ENCODE peak calls at places on chromosomes 2 and 18, in ten cellular contexts. R is left lung, S is lower leg skin, I is endothelial cell, M is tibial nerve, N is Panc1, T is suprapubic skin, C is AG09309, W is heart left ventricle, P is HFFc6. Q is an unnamed sample.

GRCh38 chr2:105261061-105261460 is 19.5 kb downstream of the GPR45 start:
- DNase-seq in T (no peak), C (peak; percentile 95), N (no peak), P (peak; percentile 87), S (peak; percentile 18), R (no peak), W (no peak), I (no peak), M (no peak), Q (peak; percentile 88)

GRCh38 chr2:111250448-111251030 is 129.8 kb downstream of the BCL2L11 start:
- DNase-seq in S (no peak), P (no peak), I (no peak), W (no peak), T (no peak), M (no peak), N (no peak), R (no peak), C (no peak), Q (no peak)

GRCh38 chr2:239894276-239894675 is 130.9 kb downstream of the NDUFA10 start:
- DNase-seq in T (no peak), I (no peak), C (no peak), P (no peak), S (no peak), N (no peak), W (no peak), R (no peak), M (no peak), Q (no peak)

GRCh38 chr2:128309341-128310093 is 9.2 kb downstream of the HS6ST1 start:
- DNase-seq in C (no peak), T (peak; percentile 64), W (peak; percentile 75), M (no peak), R (peak; percentile 70), N (no peak), P (no peak), I (no peak), S (no peak), Q (no peak)

GRCh38 chr2:240112914-240113690 is 23.0 kb downstream of the COPS9 start:
- DNase-seq in N (no peak), C (no peak), S (no peak), I (no peak), T (no peak), P (no peak), W (no peak), R (no peak), M (no peak), Q (no peak)

GRCh38 chr2:186523781-186524180 is 37.7 kb downstream of the ZC3H15 start:
- DNase-seq in T (no peak), M (no peak), P (no peak), I (no peak), N (no peak), R (no peak), S (no peak), W (no peak), C (no peak), Q (no peak)

GRCh38 chr2:208300847-208301618 is 35.0 kb downstream of the PIKFYVE start:
- DNase-seq in C (no peak), P (no peak), T (no peak), N (no peak), S (no peak), R (no peak), W (no peak), M (no peak), I (no peak), Q (no peak)

GRCh38 chr18:813405-814071 is 1.5 kb upstream of the YES1 start:
- DNase-seq in N (no peak), P (no peak), R (no peak), T (no peak), S (no peak), M (no peak), C (no peak), I (no peak), W (no peak), Q (no peak)

GRCh38 chr18:27412551-27412950 is 227.4 kb upstream of the CHST9 start:
- DNase-seq in C (no peak), N (no peak), T (no peak), M (no peak), W (no peak), R (no peak), P (no peak), I (no peak), S (no peak), Q (no peak)

GRCh38 chr18:13464432-13465125 is 246.0 kb downstream of the LDLRAD4 start:
- DNase-seq in T (peak; percentile 74), I (peak; percentile 52), S (no peak), R (peak; percentile 90), M (peak; percentile 28), N (no peak), W (peak; percentile 84), C (no peak), P (no peak), Q (no peak)

GRCh38 chr2:8243748-8244147 is 438.1 kb upstream of the ID2 start:
- DNase-seq in S (no peak), R (no peak), M (no peak), W (no peak), C (no peak), I (no peak), T (no peak), P (no peak), N (no peak), Q (no peak)

GRCh38 chr2:184119920-184120820 is 478.2 kb upstream of the ZNF804A start:
- DNase-seq in C (no peak), S (no peak), M (no peak), T (no peak), I (no peak), W (no peak), P (no peak), N (no peak), R (no peak), Q (no peak)

GRCh38 chr2:184125867-184126266 is 472.5 kb upstream of the ZNF804A start:
- DNase-seq in W (no peak), C (no peak), N (no peak), R (no peak), P (no peak), T (no peak), M (no peak), S (no peak), I (no peak), Q (no peak)
- TF ChIP-seq CTCF in W (no peak), C (no peak), N (no peak), R (no peak), P (no peak), T (no peak), M (no peak), S (no peak), I (no peak), Q (no peak)

DNA sequence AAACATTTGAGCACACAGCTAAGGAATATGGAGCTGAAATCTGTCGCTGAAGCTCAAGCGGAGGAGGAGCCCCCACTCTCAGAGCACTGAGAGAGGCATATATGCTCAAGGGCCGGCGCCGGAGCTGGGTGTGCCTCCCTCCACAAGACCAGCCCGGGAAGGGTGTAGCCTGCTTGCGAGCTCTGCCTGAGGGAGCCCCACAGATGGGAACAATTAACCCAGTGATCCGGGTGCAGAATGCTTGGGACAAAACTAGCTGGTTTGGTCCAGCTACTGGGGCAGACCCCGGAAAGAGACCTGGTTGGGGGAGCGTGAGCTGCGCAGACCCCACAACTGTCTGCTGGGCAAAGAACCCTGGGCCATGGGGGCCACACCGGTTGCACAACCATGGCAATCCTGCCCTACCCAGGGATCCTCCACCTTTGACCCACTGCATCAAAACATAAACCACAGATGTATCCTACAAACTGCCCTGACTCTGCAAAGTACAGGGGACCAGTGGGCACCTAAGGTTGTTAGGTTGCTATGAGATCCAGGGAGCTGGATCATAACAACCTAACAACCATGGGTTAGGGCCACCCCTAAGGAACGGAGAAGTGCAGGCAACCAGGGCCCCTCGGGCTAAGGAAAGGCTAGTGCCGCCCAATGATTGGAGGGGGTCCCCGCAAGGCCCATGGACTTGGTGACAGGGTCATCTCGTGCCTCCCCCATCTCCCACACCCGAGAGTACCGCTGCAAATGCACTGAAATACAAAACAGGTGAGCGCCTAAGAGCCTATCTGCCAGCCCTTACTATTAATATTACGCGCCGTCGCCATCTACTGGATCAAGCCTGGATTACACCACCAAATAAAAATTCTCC is 53.4 kb upstream of the SCN1A start:
- DNase-seq in N (peak; percentile 15), I (peak; percentile 68), R (peak; percentile 62), S (no peak), C (peak; percentile 17), P (peak; percentile 49), W (peak; percentile 43), M (peak; percentile 42), T (no peak), Q (no peak)
- TF ChIP-seq CTCF in N (peak; percentile 82), I (peak; percentile 73), R (peak; percentile 32), S (no peak), C (peak; percentile 57), P (peak; percentile 79), W (peak; percentile 53), M (peak; percentile 32), T (peak; percentile 17), Q (peak; percentile 51)

GRCh38 chr2:37026050-37026449 is 58.1 kb downstream of the HEATR5B start:
- DNase-seq in R (no peak), T (no peak), M (no peak), W (no peak), C (no peak), P (no peak), S (no peak), I (peak; percentile 8), N (no peak), Q (no peak)
- TF ChIP-seq CTCF in R (no peak), T (no peak), M (no peak), W (no peak), C (peak; percentile 9), P (peak; percentile 13), S (no peak), I (no peak), N (peak; percentile 59), Q (no peak)

GRCh38 chr2:233164967-233165366 is 86.5 kb upstream of the ATG16L1 start:
- DNase-seq in C (no peak), R (no peak), M (no peak), W (no peak), N (no peak), T (no peak), S (no peak), P (no peak), I (no peak), Q (no peak)

GRCh38 chr2:233162770-233163169 is 88.7 kb upstream of the ATG16L1 start:
- DNase-seq in R (no peak), P (no peak), W (no peak), T (no peak), N (no peak), M (no peak), I (no peak), C (no peak), S (no peak), Q (no peak)

GRCh38 chr2:233164117-233164516 is 87.4 kb upstream of the ATG16L1 start:
- DNase-seq in S (no peak), I (no peak), R (no peak), W (no peak), P (no peak), T (no peak), M (no peak), N (no peak), C (no peak), Q (no peak)

GRCh38 chr2:233163486-233164103 is 87.9 kb upstream of the ATG16L1 start:
- DNase-seq in I (no peak), R (no peak), P (no peak), W (no peak), T (no peak), M (no peak), C (no peak), S (no peak), N (no peak), Q (no peak)

DNA sequence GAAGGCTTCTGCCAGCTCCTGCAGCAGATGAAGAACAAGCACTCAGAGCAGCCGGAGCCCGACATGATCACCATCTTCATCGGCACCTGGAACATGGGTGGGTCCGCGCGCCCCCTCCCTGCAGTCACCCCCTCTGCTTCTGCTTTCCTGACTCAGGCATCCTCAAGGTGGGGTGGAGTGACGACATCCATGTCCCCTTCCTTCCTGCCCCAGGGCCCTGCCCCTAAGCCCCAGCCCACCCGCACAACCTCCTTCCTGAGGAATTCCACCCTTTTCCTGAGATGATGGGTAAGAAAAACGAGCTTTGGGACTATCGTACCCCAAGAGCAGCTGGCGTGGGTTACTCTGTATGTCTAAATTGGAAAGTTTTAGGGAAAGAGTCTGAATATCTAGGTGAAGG is 89.7 kb upstream of the ATG16L1 start:
- DNase-seq in T (no peak), N (no peak), M (no peak), P (no peak), R (no peak), S (no peak), W (no peak), C (no peak), I (no peak), Q (no peak)
- TF ChIP-seq CTCF in T (no peak), N (no peak), M (no peak), P (no peak), R (no peak), S (no peak), W (no peak), C (no peak), I (no peak), Q (no peak)